ENCODE peak calls at places on chromosomes 7 and 10, in eight cellular contexts. F, D, O, K, H, G, E and W are unnamed samples.

GRCh38 chr7:46343802-46344201 is 422.7 kb upstream of the IGFBP3 start:
- DNase-seq in F (no peak), O (no peak), K (no peak), E (no peak), D (no peak), H (no peak), G (no peak), W (no peak)

GRCh38 chr10:37777056-37777455 is 80.4 kb downstream of the ZNF248 start:
- DNase-seq in H (no peak), K (no peak), E (no peak), F (no peak), D (no peak), O (no peak), G (no peak), W (no peak)

GRCh38 chr7:35420657-35421056 is 166.8 kb upstream of the TBX20 start:
- DNase-seq in K (no peak), F (no peak), E (no peak), H (no peak), G (no peak), O (peak; percentile 2), D (no peak), W (no peak)

GRCh38 chr7:104341545-104341944 is 13.1 kb downstream of the LHFPL3 start:
- DNase-seq in K (no peak), H (no peak), E (no peak), D (peak; percentile 61), G (no peak), F (no peak), O (peak; percentile 3), W (no peak)

GRCh38 chr10:50219200-50219599 is 32.1 kb downstream of the ASAH2 start:
- DNase-seq in K (no peak), O (no peak), F (no peak), E (no peak), D (no peak), H (no peak), G (no peak), W (no peak)

GRCh38 chr7:380724-381210 is 90.8 kb downstream of the FOXL3 start:
- DNase-seq in H (peak; percentile 9), O (no peak), D (no peak), E (no peak), F (peak; percentile 5), K (no peak), G (peak; percentile 73), W (no peak)

GRCh38 chr10:8424555-8425201 is 370.2 kb downstream of the GATA3 start:
- DNase-seq in E (no peak), G (no peak), F (no peak), O (no peak), D (no peak), H (no peak), K (no peak), W (no peak)

GRCh38 chr10:3592424-3592823 is 192.6 kb downstream of the KLF6 start:
- DNase-seq in G (no peak), D (no peak), O (no peak), F (no peak), E (no peak), H (no peak), K (no peak), W (no peak)

GRCh38 chr7:143237363-143237762 is 15.5 kb downstream of the TAS2R40 start:
- DNase-seq in O (no peak), D (no peak), F (no peak), E (no peak), K (no peak), H (no peak), G (no peak), W (no peak)

GRCh38 chr10:15781381-15781960 is 61.7 kb upstream of the ITGA8 start:
- DNase-seq in D (no peak), O (no peak), E (no peak), F (no peak), K (no peak), H (no peak), G (no peak), W (no peak)

GRCh38 chr10:93299195-93299594 is 182.9 kb downstream of the MYOF start:
- DNase-seq in F (no peak), E (no peak), G (no peak), K (no peak), O (no peak), D (no peak), H (no peak), W (no peak)

GRCh38 chr10:57979986-57980385 is 287.7 kb downstream of the IPMK start:
- DNase-seq in K (no peak), E (no peak), F (no peak), D (no peak), G (no peak), H (no peak), O (no peak), W (no peak)

GRCh38 chr10:58781873-58782488 is 269.3 kb downstream of the BICC1 start:
- DNase-seq in F (no peak), H (no peak), D (no peak), G (no peak), K (peak; percentile 47), O (peak; percentile 32), E (no peak), W (no peak)

GRCh38 chr7:14752301-14752700 is 150.2 kb downstream of the DGKB start:
- DNase-seq in O (no peak), G (no peak), E (no peak), D (no peak), H (no peak), K (no peak), F (no peak), W (no peak)

GRCh38 chr10:27542324-27542723 is 38.2 kb downstream of the RAB18 start:
- DNase-seq in O (no peak), H (no peak), F (no peak), G (no peak), K (no peak), E (no peak), D (no peak), W (no peak)

GRCh38 chr7:5594616-5595544 is 171.2 kb upstream of the TNRC18 start:
- DNase-seq in F (no peak), D (peak; percentile 82), H (no peak), K (no peak), G (no peak), O (peak; percentile 55), E (no peak), W (no peak)

DNA sequence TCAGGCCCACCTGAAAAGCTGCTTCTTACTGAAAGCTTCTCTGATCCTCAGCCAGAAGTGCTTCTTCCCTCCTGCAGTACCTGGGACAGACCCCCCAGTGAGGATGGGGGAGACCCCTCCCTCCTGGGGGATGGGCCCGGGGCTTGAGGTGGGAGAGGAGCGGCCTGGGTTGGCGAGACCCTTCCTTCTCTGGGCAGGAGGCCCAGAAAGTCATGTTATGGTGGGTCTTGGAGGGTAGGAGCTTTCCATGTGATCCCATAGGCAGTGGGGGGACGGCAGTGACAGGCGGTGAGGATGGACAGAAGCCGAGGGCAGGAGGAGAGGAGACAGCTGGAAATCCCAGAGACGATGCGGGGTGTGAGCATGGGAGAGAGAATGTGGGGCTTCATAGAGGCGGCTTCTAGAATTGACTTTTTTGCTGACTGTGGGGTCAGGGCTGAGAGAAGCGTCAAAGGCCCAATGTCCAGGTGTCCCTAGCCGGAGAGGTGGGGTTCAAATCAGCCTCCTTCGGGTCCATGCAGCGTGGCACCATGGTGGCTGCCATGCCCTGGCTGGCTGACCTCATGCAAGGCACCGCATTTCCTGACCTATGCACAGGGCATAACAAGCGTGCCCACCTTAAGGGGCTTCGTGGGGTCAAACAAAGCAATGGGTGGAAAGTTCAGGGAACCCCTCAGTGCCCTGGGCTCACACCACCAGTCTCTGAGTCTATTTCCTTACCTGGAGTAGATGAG is 154.0 kb downstream of the UBE2H start:
- DNase-seq in D (no peak), K (no peak), E (no peak), G (no peak), O (no peak), F (no peak), H (no peak), W (no peak)
- TF ChIP-seq POLR2A in D (no peak), K (no peak), E (no peak), G (no peak), O (no peak), F (no peak), H (no peak), W (no peak)

DNA sequence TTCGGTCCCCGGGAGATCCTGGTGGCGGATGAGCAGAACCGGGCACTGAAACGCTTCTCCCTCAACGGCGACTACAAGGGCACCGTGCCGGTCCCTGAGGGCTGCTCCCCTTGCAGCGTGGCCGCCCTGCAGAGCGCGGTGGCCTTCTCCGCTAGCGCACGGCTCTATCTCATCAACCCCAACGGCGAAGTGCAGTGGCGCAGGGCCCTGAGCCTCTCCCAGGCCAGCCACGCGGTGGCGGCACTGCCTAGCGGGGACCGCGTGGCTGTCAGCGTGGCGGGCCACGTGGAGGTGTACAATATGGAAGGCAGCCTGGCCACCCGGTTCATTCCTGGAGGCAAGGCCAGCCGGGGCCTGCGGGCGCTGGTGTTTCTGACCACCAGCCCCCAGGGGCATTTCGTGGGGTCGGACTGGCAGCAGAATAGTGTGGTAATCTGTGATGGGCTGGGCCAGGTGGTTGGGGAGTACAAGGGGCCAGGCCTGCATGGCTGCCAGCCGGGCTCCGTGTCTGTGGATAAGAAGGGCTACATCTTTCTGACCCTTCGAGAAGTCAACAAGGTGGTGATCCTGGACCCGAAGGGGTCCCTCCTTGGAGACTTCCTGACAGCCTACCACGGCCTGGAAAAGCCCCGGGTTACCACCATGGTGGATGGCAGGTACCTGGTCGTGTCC is 3.7 kb downstream of the TRIM56 start:
- DNase-seq in O (no peak), G (no peak), F (no peak), D (no peak), K (no peak), H (no peak), E (no peak), W (no peak)
- TF ChIP-seq POLR2AphosphoS5 in O (no peak), G (no peak), F (no peak), D (no peak), K (no peak), H (no peak), E (no peak), W (no peak)

DNA sequence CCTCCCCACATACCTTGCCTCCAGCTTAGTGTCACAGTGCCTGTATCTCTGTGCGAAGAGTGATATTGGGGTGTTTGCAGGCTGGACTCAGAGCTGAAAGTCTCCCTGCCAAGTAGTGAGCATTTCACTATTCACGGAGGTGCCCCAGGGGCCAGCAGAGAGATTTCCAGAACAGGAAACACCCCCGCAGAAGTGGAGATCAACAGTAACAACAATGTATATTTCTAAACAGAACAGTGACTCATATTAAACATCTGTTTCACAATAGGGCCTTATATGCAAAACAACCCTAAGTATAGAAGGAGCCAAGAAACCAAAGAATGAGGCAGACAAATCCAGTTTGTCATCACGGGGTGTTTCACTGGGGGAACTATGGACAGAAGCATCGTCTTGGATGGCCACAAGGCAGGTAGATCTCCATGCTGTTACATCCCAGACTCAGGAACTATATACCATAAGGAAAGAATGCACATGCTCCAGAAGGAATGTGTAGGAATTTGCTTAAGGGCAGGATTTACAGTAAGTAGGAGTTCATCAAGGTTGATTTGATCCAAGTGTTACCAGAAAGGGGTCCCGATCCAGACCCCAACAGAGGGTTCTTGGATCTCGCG is 29.3 kb upstream of the CCL24 start:
- DNase-seq in G (no peak), K (no peak), F (no peak), E (no peak), D (no peak), H (peak; percentile 61), O (peak; percentile 91), W (peak; percentile 32)
- TF ChIP-seq POLR2A in G (no peak), K (no peak), F (no peak), E (no peak), D (no peak), H (no peak), O (no peak), W (peak; percentile 89)

DNA sequence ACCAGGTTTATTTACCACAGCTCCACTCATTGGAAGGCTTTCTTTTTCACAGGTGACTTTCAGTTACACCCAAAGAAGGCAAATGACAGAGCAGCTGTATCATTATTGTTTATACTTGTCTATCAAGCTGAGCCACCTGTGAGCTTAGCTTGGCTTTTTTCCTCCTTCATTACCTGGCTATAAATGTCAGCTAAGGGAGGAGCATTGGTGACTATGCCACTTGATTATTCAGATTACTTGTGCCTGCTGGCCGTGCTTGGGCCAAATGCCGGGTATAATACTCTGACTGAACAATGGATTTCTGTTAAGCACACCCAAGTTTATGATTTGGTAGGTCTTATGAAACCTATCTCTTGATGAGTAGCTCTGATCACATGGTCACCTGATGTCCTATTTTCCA is 9.9 kb upstream of the GNAT3 start:
- DNase-seq in D (no peak), K (no peak), H (no peak), F (no peak), G (no peak), O (no peak), E (no peak), W (no peak)
- TF ChIP-seq POLR2AphosphoS5 in D (no peak), K (no peak), H (no peak), F (no peak), G (no peak), O (no peak), E (no peak), W (no peak)